ENCODE peak calls at places on chromosomes 11 and 22, in nine cellular contexts. K is DND-41, I is nephron progenitor cell, M is Caco-2, N is HFFc6, X is Panc1, D is fibroblast of mammary gland, O is IMR-90, S is kidney. L is an unnamed sample.

GRCh38 chr22:48644108-48644507 is 1183.6 kb downstream of the BRD1 start:
- DNase-seq in K (peak), I (no peak), M (no peak), N (no peak), X (no peak), D (no peak), O (no peak), S (no peak), L (peak)

GRCh38 chr11:34351687-34352469 is 5.9 kb downstream of the ABTB2 start:
- DNase-seq in K (no peak), I (no peak), M (no peak), N (no peak), X (no peak), D (no peak), O (no peak), S (no peak), L (no peak)

GRCh38 chr11:79691445-79691844 is 250.6 kb upstream of the TENM4 start:
- DNase-seq in K (no peak), I (no peak), M (no peak), N (no peak), X (no peak), D (no peak), O (no peak), S (no peak), L (no peak)

GRCh38 chr11:74671520-74672196 is 59.6 kb downstream of the CHRDL2 start:
- DNase-seq in K (no peak), I (no peak), M (no peak), N (peak), X (no peak), D (peak), O (peak), S (no peak), L (no peak)

GRCh38 chr11:128509990-128510389 is 77.4 kb downstream of the ETS1 start:
- DNase-seq in K (no peak), I (no peak), M (no peak), N (peak), X (no peak), D (peak), O (peak), S (no peak), L (no peak)

GRCh38 chr11:134784046-134784445 is 372.0 kb upstream of the B3GAT1 start:
- DNase-seq in K (no peak), I (no peak), M (no peak), N (no peak), X (no peak), D (no peak), O (no peak), S (peak), L (no peak)

GRCh38 chr11:34318111-34319037 is 39.4 kb downstream of the ABTB2 start:
- DNase-seq in K (no peak), I (no peak), M (peak), N (peak), X (peak), D (peak), O (peak), S (no peak), L (no peak)

GRCh38 chr22:18110944-18111758 is 542 bp downstream of the TUBA8 start:
- DNase-seq in K (no peak), I (no peak), M (no peak), N (no peak), X (no peak), D (no peak), O (no peak), S (no peak), L (no peak)

GRCh38 chr22:29016067-29016938 is 45.3 kb downstream of the C22orf31 start:
- DNase-seq in K (no peak), I (no peak), M (no peak), N (no peak), X (no peak), D (no peak), O (no peak), S (no peak), L (peak)

GRCh38 chr11:114738954-114739353 is 60.6 kb downstream of the NXPE2 start:
- DNase-seq in K (peak), I (peak), M (peak), N (no peak), X (peak), D (peak), O (peak), S (no peak), L (peak)

DNA sequence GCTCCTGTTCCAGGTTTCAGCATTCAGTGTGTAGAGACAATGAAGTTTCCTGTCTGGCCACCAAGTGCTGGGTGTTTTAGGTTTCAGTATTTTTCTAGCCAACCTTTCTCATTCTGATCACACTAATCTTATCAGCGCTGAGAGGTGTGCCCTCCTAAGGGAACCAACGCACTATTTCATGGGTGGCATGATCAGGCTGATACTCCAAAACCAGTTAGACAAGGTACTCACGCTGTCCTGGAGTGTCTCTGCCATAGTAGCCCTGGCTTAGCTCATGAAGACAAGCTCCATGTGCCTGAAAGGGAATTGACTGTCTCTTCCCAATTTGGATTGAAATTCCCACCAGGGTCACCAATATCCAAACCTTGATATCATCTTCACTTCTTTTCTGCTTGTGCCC is 8.0 kb upstream of the RAB38 start:
- DNase-seq in K (no peak), I (no peak), M (no peak), N (no peak), X (no peak), D (no peak), O (no peak), S (no peak), L (no peak)
- TF ChIP-seq CTCF in K (no peak), I (no peak), M (no peak), N (no peak), X (no peak), D (no peak), O (no peak), S (no peak), L (no peak)

DNA sequence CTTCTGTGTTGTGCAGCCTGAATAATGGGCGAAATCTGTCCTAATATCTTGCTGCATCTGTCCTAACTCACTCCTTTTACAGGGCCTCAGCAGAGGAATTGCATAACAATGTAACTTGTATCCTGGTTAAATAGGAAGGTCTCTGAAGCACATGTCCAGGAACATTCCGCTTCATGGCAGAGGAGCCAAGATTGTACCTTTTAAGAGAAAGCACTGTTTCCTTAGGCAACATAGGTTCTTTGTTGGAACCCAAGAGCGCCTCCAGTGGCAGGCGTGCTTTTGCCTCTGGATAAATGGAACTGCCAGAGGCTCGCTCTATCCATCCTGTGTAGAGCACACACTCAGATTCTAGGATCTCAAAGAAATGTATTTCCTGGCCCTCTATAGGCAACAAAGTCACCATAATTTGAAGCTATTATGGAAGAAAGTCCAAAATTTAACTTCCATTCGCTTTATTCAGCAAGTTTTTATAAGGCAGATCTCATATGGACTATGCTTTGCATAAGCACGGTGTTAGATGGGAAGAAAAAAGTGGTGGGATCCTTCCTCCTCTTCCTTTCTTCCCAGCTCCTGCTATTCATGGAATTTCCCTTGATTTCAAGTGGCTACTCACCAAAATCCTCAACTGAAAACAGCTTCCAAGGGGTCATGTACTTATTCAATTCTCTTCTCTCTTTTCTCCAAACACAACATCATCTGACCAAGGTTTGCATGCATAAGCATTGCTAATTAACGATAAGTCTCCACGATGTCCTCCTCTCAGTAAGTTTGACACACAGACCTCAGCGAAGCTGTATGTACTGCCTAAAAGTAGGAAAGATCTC is at the start of gene BLID:
- DNase-seq in K (no peak), I (peak), M (peak), N (no peak), X (no peak), D (peak), O (peak), S (no peak), L (peak)
- TF ChIP-seq CTCF in K (peak), I (peak), M (peak), N (peak), X (peak), D (peak), O (peak), S (no peak), L (peak)

GRCh38 chr11:116360542-116360941 is 412.2 kb downstream of the BUD13 start:
- DNase-seq in K (no peak), I (no peak), M (no peak), N (no peak), X (no peak), D (no peak), O (no peak), S (no peak), L (no peak)

GRCh38 chr11:116353517-116353916 is 419.3 kb downstream of the BUD13 start:
- DNase-seq in K (no peak), I (no peak), M (no peak), N (no peak), X (no peak), D (no peak), O (no peak), S (no peak), L (no peak)

GRCh38 chr11:116355104-116355503 is 417.7 kb downstream of the BUD13 start:
- DNase-seq in K (no peak), I (no peak), M (no peak), N (no peak), X (no peak), D (no peak), O (no peak), S (no peak), L (no peak)

GRCh38 chr11:116352881-116353280 is 419.9 kb downstream of the BUD13 start:
- DNase-seq in K (no peak), I (no peak), M (no peak), N (no peak), X (no peak), D (no peak), O (no peak), S (no peak), L (no peak)

GRCh38 chr11:116357769-116358544 is 414.8 kb downstream of the BUD13 start:
- DNase-seq in K (no peak), I (peak), M (no peak), N (no peak), X (no peak), D (peak), O (no peak), S (no peak), L (peak)
- TF ChIP-seq CTCF in K (peak), I (peak), M (no peak), N (no peak), X (peak), D (no peak), O (peak), S (peak), L (peak)

GRCh38 chr11:73404048-73404447 is 27.8 kb downstream of the RELT start:
- DNase-seq in K (peak), I (peak), M (peak), N (peak), X (no peak), D (peak), O (peak), S (no peak), L (no peak)
- TF ChIP-seq CTCF in K (peak), I (peak), M (peak), N (peak), X (peak), D (peak), O (peak), S (peak), L (no peak)

DNA sequence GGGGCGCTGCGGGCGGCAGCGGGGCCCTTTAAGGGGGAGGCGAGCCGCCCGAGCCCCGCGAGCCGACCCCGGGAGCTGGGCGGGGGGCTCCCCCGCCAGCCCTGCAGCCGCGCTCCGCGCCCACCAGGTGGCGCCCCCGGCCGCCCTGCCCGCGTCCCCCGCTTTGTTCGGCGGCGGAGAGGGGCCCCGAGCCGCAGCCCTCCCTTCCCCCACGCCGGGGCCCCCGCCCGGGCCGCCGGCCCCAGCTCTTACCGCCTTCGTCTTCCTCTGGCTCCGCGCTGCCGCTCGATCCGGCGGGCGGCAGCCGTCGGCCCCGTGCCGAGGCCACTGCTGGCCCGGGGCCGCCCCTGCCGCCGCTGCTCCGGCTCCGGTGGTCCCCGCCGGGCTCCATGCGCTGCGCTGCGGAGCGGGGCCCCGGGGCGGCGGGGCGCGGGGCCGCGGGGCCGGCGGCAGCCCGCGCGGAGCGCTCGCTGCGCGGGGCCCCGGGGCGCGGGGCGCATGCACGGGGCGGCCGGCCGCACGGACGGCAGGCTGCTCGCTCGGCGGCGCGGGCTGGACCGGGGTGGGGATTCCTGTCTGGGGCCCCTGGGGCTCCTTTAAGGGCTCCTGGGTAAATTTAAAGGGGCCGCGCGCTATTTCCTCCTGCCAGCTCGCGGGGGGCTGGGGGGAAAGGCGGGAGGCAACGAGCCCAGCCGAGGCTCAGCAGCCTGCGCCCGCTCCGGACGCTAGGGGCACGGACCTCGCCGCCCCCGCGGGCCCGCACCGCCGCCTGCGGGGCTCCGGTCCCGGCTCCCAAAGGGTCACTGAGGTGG is at the start of gene ZFTA:
- DNase-seq in K (peak), I (peak), M (peak), N (peak), X (no peak), D (peak), O (peak), S (peak), L (peak)
- TF ChIP-seq CTCF in K (peak), I (no peak), M (peak), N (peak), X (peak), D (no peak), O (peak), S (peak), L (peak)

DNA sequence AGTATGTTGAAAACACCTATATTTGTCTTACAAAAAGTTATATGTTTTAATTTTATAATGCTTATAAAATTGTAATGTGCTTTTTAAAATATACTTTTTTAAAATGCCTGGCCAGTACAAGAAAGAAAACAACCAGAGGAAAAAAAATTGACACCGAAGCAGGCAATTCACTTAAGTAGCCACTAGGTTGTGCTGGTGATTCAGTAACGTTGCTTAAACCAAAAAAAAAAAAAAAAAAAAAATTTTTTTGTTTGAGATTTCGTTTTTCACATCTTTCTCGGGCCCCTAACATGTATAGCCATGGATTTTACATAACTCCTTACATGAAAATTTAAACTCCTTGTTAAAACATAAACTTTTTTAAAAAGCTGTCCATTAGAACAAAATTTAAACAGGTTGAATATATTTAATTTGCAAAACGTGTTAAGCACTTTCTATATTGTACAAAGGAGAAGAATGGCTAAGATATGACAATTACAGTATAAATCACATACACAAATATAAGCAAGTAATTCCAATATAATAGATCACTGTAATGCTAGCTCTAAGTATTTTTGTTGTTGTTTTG is 9.2 kb downstream of the OR8B4 start:
- DNase-seq in K (peak), I (no peak), M (no peak), N (peak), X (peak), D (peak), O (peak), S (no peak), L (no peak)
- TF ChIP-seq CTCF in K (peak), I (peak), M (peak), N (peak), X (peak), D (peak), O (peak), S (peak), L (peak)

GRCh38 chr22:42313204-42313603 is 42.8 kb upstream of the TCF20 start:
- DNase-seq in K (no peak), I (no peak), M (no peak), N (no peak), X (no peak), D (no peak), O (no peak), S (no peak), L (no peak)
- TF ChIP-seq CTCF in K (peak), I (no peak), M (no peak), N (no peak), X (no peak), D (no peak), O (no peak), S (no peak), L (no peak)

GRCh38 chr22:26395926-26396325 is 33.1 kb upstream of the ASPHD2 start:
- DNase-seq in K (no peak), I (no peak), M (no peak), N (no peak), X (no peak), D (no peak), O (no peak), S (no peak), L (no peak)

GRCh38 chr22:26391623-26392022 is 37.4 kb upstream of the ASPHD2 start:
- DNase-seq in K (no peak), I (no peak), M (no peak), N (no peak), X (no peak), D (no peak), O (no peak), S (no peak), L (no peak)

GRCh38 chr22:26394787-26395186 is 34.3 kb upstream of the ASPHD2 start:
- DNase-seq in K (no peak), I (no peak), M (no peak), N (no peak), X (no peak), D (no peak), O (no peak), S (no peak), L (no peak)

GRCh38 chr22:26389125-26389524 is 39.9 kb upstream of the ASPHD2 start:
- DNase-seq in K (no peak), I (no peak), M (no peak), N (no peak), X (no peak), D (no peak), O (no peak), S (no peak), L (no peak)

DNA sequence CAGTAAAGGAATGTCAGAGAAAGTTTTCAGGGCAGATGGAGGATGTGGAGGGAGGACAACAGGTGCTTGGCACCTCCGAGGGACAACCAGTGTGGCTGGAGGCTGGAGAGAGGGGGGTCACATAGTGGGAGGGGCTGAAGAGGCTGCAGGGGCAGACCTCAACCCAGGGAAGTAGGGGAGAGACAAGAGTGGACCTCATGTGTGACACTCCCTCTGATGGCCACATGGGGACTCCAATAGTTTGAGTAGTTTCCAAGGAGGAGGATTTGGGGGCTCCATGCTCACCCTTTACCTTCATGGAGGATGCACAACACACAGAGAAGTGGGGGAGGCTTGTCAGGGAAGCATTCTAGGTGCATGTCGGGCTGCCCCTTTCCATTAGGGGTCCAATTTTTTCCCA is 35.1 kb upstream of the ASPHD2 start:
- DNase-seq in K (no peak), I (no peak), M (no peak), N (no peak), X (no peak), D (no peak), O (no peak), S (no peak), L (no peak)
- TF ChIP-seq CTCF in K (peak), I (no peak), M (no peak), N (peak), X (no peak), D (peak), O (no peak), S (no peak), L (peak)

GRCh38 chr11:36618025-36618700 is 20.1 kb upstream of the RAG2 start:
- DNase-seq in K (peak), I (no peak), M (no peak), N (no peak), X (no peak), D (no peak), O (no peak), S (no peak), L (no peak)

GRCh38 chr11:36627471-36627870 is 29.4 kb upstream of the RAG2 start:
- DNase-seq in K (no peak), I (no peak), M (no peak), N (no peak), X (no peak), D (no peak), O (no peak), S (no peak), L (no peak)

GRCh38 chr11:36619502-36619901 is 21.5 kb upstream of the RAG2 start:
- DNase-seq in K (peak), I (no peak), M (no peak), N (no peak), X (no peak), D (no peak), O (no peak), S (no peak), L (no peak)

GRCh38 chr11:36627006-36627405 is 29.0 kb upstream of the RAG2 start:
- DNase-seq in K (no peak), I (no peak), M (no peak), N (no peak), X (no peak), D (no peak), O (no peak), S (no peak), L (no peak)

GRCh38 chr11:36622431-36623136 is 24.5 kb upstream of the RAG2 start:
- DNase-seq in K (peak), I (no peak), M (peak), N (peak), X (peak), D (peak), O (peak), S (no peak), L (no peak)
- TF ChIP-seq CTCF in K (peak), I (peak), M (peak), N (peak), X (peak), D (peak), O (peak), S (peak), L (no peak)